ENCODE peak calls at places on chromosomes 12 and 14, in ten cellular contexts. I is pancreas; E is naive thymus-derived CD4-positive, alpha-beta T cell; L is transverse colon; K is GM23338; R is CD8-positive, alpha-beta memory T cell; Y is H9; G is mammary epithelial cell; C is trophoblast cell; Z is heart left ventricle. H is an unnamed sample. For H3K27me3 and H3K4me1, the result is how much of the 10 kb centered on the place peaks cover.

GRCh38 chr14:103713304-103714062 is 1.8 kb downstream of the XRCC3 start:
- DNase-seq in K (no peak), Z (no peak), E (no peak), C (no peak), G (peak), Y (no peak), R (no peak), I (no peak), L (no peak), H (no peak)

GRCh38 chr12:72296389-72296788 is 24.2 kb downstream of the TRHDE start:
- DNase-seq in L (no peak), E (no peak), C (peak), G (peak), R (no peak), I (no peak), K (no peak), Y (no peak), Z (no peak), H (no peak)

GRCh38 chr12:65432606-65433005 is 154.1 kb downstream of the MSRB3 start:
- DNase-seq in G (no peak), K (no peak), L (no peak), E (no peak), Z (no peak), C (no peak), I (no peak), Y (no peak), R (no peak), H (no peak)

GRCh38 chr12:3732901-3733300 is 20.0 kb downstream of the CRACR2A start:
- DNase-seq in L (peak), R (no peak), Z (no peak), C (no peak), K (peak), I (peak), Y (peak), G (no peak), E (no peak), H (no peak)

GRCh38 chr12:85781751-85782150 is 54.5 kb downstream of the RASSF9 start:
- DNase-seq in K (no peak), G (no peak), L (no peak), Z (no peak), C (no peak), I (no peak), Y (no peak), R (no peak), E (no peak), H (no peak)

GRCh38 chr14:68210729-68211299 is 391.2 kb downstream of the RAD51B start:
- DNase-seq in L (no peak), C (peak), Z (peak), K (no peak), Y (no peak), I (no peak), E (peak), G (peak), R (peak), H (no peak)

GRCh38 chr14:105066285-105067071 is 1.2 kb upstream of the GPR132 start:
- DNase-seq in L (no peak), R (no peak), I (no peak), G (no peak), E (peak), K (no peak), C (no peak), Z (no peak), Y (peak), H (no peak)

GRCh38 chr12:106985479-106985878 is 1.5 kb downstream of the MTERF2 start:
- DNase-seq in R (no peak), G (no peak), Z (no peak), Y (no peak), C (no peak), L (no peak), K (no peak), E (no peak), I (peak), H (no peak)

GRCh38 chr12:16359512-16360491 is 12.4 kb downstream of the MGST1 start:
- DNase-seq in L (peak), K (peak), C (peak), G (peak), I (peak), R (no peak), Y (peak), E (no peak), Z (peak), H (peak)

GRCh38 chr14:89926709-89927108 is 27.8 kb downstream of the EFCAB11 start:
- DNase-seq in R (no peak), C (no peak), Z (no peak), G (peak), I (no peak), Y (no peak), L (no peak), K (no peak), E (no peak), H (no peak)

GRCh38 chr14:81246561-81247270 is 26.0 kb upstream of the GTF2A1 start:
- DNase-seq in E (no peak), Z (no peak), C (no peak), L (no peak), Y (no peak), G (peak), R (no peak), K (no peak), I (no peak), H (no peak)

GRCh38 chr12:4112290-4112689 is 161.3 kb upstream of the CCND2 start:
- DNase-seq in Z (no peak), Y (no peak), I (no peak), C (no peak), R (no peak), L (no peak), K (no peak), E (no peak), G (no peak), H (no peak)

GRCh38 chr12:63457857-63458256 is 210.4 kb downstream of the DPY19L2 start:
- DNase-seq in C (no peak), K (no peak), L (no peak), I (no peak), G (no peak), R (no peak), Y (no peak), Z (no peak), E (no peak), H (no peak)

GRCh38 chr14:65006251-65006721 is 19.6 kb downstream of the FNTB start:
- DNase-seq in E (no peak), R (no peak), G (no peak), K (no peak), L (no peak), Z (no peak), Y (no peak), C (no peak), I (no peak), H (no peak)

GRCh38 chr12:91009319-91009950 is 4.7 kb upstream of the EPYC start:
- DNase-seq in G (peak), E (no peak), L (no peak), C (no peak), K (no peak), Z (no peak), Y (no peak), I (no peak), R (no peak), H (no peak)

GRCh38 chr12:56256326-56256960 is 1.7 kb downstream of the ANKRD52 start:
- DNase-seq in G (no peak), L (no peak), E (no peak), C (no peak), K (peak), R (no peak), Y (peak), Z (no peak), I (no peak), H (no peak)

GRCh38 chr12:57815177-57816000 is 3.1 kb downstream of the AVIL start:
- DNase-seq in R (no peak), Z (no peak), Y (peak), G (no peak), E (no peak), K (peak), I (no peak), L (no peak), C (peak), H (no peak)

GRCh38 chr12:10310926-10311705 is 3.4 kb downstream of the KLRD1 start:
- DNase-seq in L (no peak), I (no peak), Z (no peak), R (no peak), Y (no peak), C (no peak), E (no peak), K (no peak), G (peak), H (no peak)

GRCh38 chr12:116474331-116474730 is 84.8 kb upstream of the MAP1LC3B2 start:
- DNase-seq in L (no peak), Y (no peak), E (no peak), R (no peak), Z (no peak), C (no peak), I (no peak), K (no peak), G (peak), H (no peak)

GRCh38 chr12:47777741-47778558 is 4.9 kb downstream of the SLC48A1 start:
- DNase-seq in Z (no peak), E (no peak), I (no peak), C (peak), R (no peak), G (no peak), Y (no peak), L (no peak), K (no peak), H (peak)

GRCh38 chr12:15546102-15546701 is 223.9 kb downstream of the PTPRO start:
- DNase-seq in E (peak), C (no peak), I (no peak), K (no peak), R (no peak), L (no peak), Z (no peak), G (no peak), Y (no peak), H (no peak)

GRCh38 chr12:108468149-108468968 is 46.7 kb upstream of the FICD start:
- DNase-seq in R (no peak), G (peak), Y (no peak), I (no peak), E (peak), K (peak), L (no peak), C (peak), Z (peak), H (no peak)

GRCh38 chr14:23434488-23435219 is 806 bp downstream of the MYH7 start:
- DNase-seq in I (no peak), E (no peak), G (no peak), Z (peak), R (no peak), Y (peak), K (no peak), L (peak), C (no peak), H (no peak)

GRCh38 chr14:74945852-74946658 is 9.3 kb downstream of the PGF start:
- DNase-seq in Y (peak), L (peak), G (peak), I (peak), Z (peak), E (peak), R (peak), C (peak), K (peak), H (peak)

GRCh38 chr12:1851126-1851791 is 30.9 kb downstream of the LRTM2 start:
- DNase-seq in K (no peak), E (no peak), Y (no peak), R (no peak), L (no peak), Z (no peak), I (no peak), C (no peak), G (peak), H (no peak)

GRCh38 chr14:104536942-104537612 is 42.5 kb upstream of the C14orf180 start:
- DNase-seq in G (peak), K (no peak), C (peak), Z (no peak), L (no peak), I (no peak), R (no peak), Y (no peak), E (no peak), H (no peak)

GRCh38 chr14:94427016-94427613 is 25.5 kb downstream of the SERPINA11 start:
- DNase-seq in L (no peak), R (no peak), Y (no peak), K (no peak), I (no peak), G (peak), C (no peak), Z (no peak), E (no peak), H (no peak)

GRCh38 chr12:113479578-113480335 is 8.1 kb upstream of the LHX5 start:
- DNase-seq in Z (peak), Y (peak), I (peak), K (peak), R (no peak), C (peak), L (no peak), G (no peak), E (no peak), H (peak)
- H3K27me3 ChIP-seq in Z (half or more), Y (half or more), I (under half), K (half or more), R (under half), C (half or more), L (half or more), G (half or more), E (under half), H (half or more)

DNA sequence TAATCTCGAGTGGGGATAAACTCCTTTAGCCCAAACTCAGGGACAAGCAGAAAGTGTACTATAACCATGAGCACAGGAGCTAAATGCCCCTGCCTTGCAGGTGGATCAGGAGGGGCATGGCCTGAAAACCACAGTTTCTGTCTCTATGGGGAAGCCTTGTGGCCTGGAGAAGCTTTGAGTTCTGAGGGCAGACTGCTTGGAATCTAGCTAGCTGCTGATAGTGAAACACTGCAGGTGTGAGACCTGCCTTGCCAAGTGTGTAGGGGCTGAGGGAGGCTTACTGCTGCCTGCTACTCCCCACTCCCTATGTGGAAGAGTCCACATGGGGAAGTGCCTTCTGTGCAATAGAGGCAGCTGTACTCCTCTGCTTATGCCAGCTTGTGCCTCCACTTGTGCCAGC is 352.3 kb upstream of the OR4E1 start:
- DNase-seq in K (no peak), C (no peak), Z (no peak), E (no peak), G (no peak), I (no peak), L (no peak), R (no peak), Y (no peak), H (no peak)
- H3K4me1 ChIP-seq in K (under half), C (under half), Z (under half), E (under half), G (under half), I (under half), L (under half), R (under half), Y (under half), H (under half)

GRCh38 chr12:68559984-68560822 is 50.5 kb upstream of the RAP1B start:
- DNase-seq in Z (peak), C (peak), Y (peak), R (no peak), G (no peak), E (no peak), K (peak), I (no peak), L (no peak), H (peak)

GRCh38 chr12:68561830-68562229 is 48.9 kb upstream of the RAP1B start:
- DNase-seq in K (no peak), L (no peak), I (no peak), E (no peak), Y (no peak), C (peak), G (no peak), R (no peak), Z (no peak), H (no peak)

GRCh38 chr12:68560823-68561422 is 49.8 kb upstream of the RAP1B start:
- DNase-seq in G (no peak), C (peak), R (no peak), E (no peak), Y (no peak), K (no peak), I (no peak), L (no peak), Z (no peak), H (no peak)

GRCh38 chr12:68565391-68565903 is 45.3 kb upstream of the RAP1B start:
- DNase-seq in Z (no peak), L (no peak), C (peak), I (no peak), E (no peak), G (peak), Y (no peak), K (no peak), R (no peak), H (no peak)

DNA sequence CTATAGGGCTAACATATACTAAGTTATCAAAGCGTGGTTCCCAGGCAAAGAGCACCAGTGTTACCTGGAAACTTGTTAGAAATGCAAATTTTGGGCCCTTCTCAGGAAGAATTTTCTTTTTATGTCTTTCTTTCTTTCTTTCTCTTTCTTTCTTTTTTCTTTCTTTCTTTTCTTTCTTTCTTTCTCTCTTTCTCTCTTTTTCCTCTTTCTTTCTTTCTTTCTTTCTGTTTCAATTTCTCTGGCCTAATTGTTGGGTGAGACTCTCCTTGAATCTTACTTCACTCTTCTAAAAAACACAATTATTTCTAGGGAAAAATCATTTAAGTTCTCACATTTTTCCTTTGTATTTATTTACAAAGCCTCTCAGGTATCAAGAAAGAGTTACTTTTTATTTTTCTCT is 46.5 kb upstream of the RAP1B start:
- DNase-seq in Y (no peak), G (no peak), C (no peak), R (no peak), E (no peak), I (no peak), L (no peak), Z (no peak), K (no peak), H (no peak)
- H3K27me3 ChIP-seq in Y (under half), G (under half), C (under half), R (under half), E (under half), I (under half), L (under half), Z (under half), K (under half), H (under half)

GRCh38 chr12:13210022-13210539 is 13.6 kb downstream of the EMP1 start:
- DNase-seq in I (no peak), L (no peak), E (no peak), Y (no peak), R (no peak), Z (no peak), K (no peak), G (no peak), C (no peak), H (no peak)

GRCh38 chr12:13210543-13211190 is 14.1 kb downstream of the EMP1 start:
- DNase-seq in R (no peak), Z (no peak), C (no peak), G (no peak), Y (no peak), E (no peak), I (no peak), K (no peak), L (no peak), H (no peak)

GRCh38 chr12:13211859-13212664 is 15.5 kb downstream of the EMP1 start:
- DNase-seq in I (peak), R (peak), Z (peak), C (peak), Y (peak), K (peak), L (peak), G (no peak), E (peak), H (no peak)

GRCh38 chr12:13209279-13210021 is 12.9 kb downstream of the EMP1 start:
- DNase-seq in I (no peak), E (no peak), Z (no peak), K (no peak), R (no peak), L (no peak), Y (no peak), G (no peak), C (no peak), H (no peak)

DNA sequence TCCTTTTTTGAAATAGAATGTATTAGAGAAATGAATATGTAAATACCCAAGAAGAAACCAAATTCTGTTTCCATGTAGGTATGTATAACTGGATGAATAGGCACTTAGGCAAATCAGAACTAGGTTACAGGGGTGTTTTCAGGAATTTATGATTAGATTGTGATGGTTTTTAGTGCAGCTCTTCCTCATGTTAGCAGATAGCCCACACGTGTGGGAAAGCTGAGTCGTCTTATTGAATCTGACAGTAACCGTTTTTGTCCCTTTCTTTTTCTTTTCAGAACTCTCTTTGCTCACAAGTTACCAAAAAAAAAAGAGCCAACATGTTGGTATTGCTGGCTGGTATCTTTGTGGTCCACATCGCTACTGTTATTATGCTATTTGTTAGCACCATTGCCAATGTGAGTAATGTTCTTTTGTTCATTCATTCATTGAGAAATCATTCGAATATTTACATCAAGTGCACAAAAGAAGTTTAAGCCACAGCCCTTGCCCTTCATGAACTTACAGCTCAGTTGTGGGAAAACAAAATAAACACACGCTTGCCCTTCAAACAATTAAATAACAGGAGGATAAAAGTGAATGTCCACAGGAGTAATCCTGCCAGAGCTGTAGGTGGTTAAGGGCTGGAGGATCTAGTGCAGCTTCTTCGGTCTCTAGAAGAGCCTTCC is 14.8 kb downstream of the EMP1 start:
- DNase-seq in L (no peak), R (no peak), K (no peak), E (no peak), C (no peak), I (no peak), G (no peak), Y (no peak), Z (no peak), H (no peak)
- H3K4me1 ChIP-seq in L (under half), R (under half), K (under half), E (under half), C (under half), I (under half), G (half or more), Y (under half), Z (under half), H (half or more)

GRCh38 chr12:119082496-119082895 is 96.2 kb upstream of the HSPB8 start:
- DNase-seq in Z (peak), R (no peak), Y (no peak), E (no peak), I (no peak), G (no peak), L (no peak), C (no peak), K (no peak), H (peak)
- H3K27me3 ChIP-seq in Z (under half), R (under half), Y (under half), E (under half), I (under half), G (under half), L (under half), C (under half), K (under half), H (under half)

DNA sequence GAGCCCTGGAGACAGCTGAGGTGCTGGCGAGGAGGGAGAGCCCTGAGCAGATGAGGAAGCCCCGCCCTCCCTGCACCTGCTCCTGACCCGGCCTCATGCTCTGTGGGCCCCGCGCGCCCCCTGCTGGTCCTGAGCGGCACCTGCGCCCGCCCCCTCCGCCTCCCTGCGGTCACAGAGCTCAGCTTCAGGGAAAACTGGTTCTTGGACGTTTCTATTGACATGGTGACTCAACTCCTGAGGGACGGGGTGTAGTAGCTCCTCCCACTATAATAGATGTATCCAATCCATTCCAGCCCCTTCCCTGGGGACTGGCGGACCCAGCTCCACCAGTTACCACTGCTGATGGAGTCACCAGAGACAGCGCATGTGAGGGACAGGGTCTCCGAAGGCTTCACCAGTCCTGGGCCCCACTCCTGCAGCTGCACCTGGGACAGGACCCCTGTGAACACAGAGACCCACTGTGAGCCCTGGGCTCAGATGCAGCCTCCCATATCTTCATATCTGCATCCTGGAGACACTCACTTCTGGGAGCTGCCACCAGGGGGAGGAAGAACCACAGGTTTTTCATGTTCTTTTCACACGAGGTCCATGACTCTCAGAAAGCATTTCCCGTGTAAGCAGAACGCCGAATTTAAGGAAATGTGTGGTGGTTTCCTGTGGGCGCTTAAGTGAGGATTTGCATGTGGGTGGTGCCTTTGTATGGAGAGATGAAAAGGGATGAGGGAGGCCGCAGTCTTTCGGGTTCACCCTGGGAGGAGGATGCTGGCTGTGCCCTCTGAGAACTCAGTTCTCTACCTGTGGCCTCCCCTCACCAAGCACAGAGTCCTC is 1346.5 kb downstream of the TMEM121 start:
- DNase-seq in R (peak), Z (peak), L (peak), I (peak), C (peak), G (peak), Y (no peak), K (peak), E (peak), H (peak)
- H3K4me1 ChIP-seq in R (under half), Z (under half), L (under half), I (under half), C (under half), G (under half), Y (under half), K (under half), E (under half), H (under half)

H was measured in left ventricle myocardium inferior.